ENCODE peak calls at places on chromosomes 6 and 20, in four cellular contexts. Q is stimulated activated naive CD8-positive, alpha-beta T cell treated with anti-CD3 and anti-CD28 coated beads, Interleukin-15, Interleukin-2, amounts not matched to agents 100 U/mL and 50 U/mL, for 24 hours; V is NCI-H1092 treated with DMSO at 0.1 percent for 48 hours; A is cardiac muscle cell. R is an unnamed sample.

GRCh38 chr6:167643223-167643622 is 183.5 kb upstream of the AFDN start:
- DNase-seq in Q (no peak), V (no peak), A (no peak), R (no peak)

GRCh38 chr20:35215066-35215956 is 11.2 kb upstream of the MMP24 start:
- DNase-seq in Q (no peak), V (no peak), A (peak; percentile 53), R (peak; percentile 88)

GRCh38 chr6:37018152-37019064 is 13.0 kb downstream of the FGD2 start:
- DNase-seq in Q (peak; percentile 90), V (peak; percentile 89), A (peak; percentile 93), R (peak; percentile 72)

GRCh38 chr6:136738178-136739057 is 53.9 kb downstream of the MAP3K5 start:
- DNase-seq in Q (no peak), V (no peak), A (peak; percentile 59), R (no peak)

GRCh38 chr6:52576392-52577021 is 353 bp downstream of the TRAM2 start:
- DNase-seq in Q (peak; percentile 73), V (peak; percentile 34), A (peak; percentile 83), R (peak; percentile 67)

GRCh38 chr6:113857565-113858066 is 471 bp downstream of the MARCKS start:
- DNase-seq in Q (peak; percentile 6), V (peak; percentile 43), A (no peak), R (peak; percentile 4)

GRCh38 chr20:44618318-44618731 is 33.2 kb downstream of the ADA start:
- DNase-seq in Q (peak; percentile 27), V (no peak), A (no peak), R (no peak)

GRCh38 chr20:44643596-44644383 is 7.7 kb downstream of the ADA start:
- DNase-seq in Q (peak; percentile 44), V (no peak), A (peak; percentile 88), R (peak; percentile 93)

GRCh38 chr6:32519910-32520258 is 10.2 kb downstream of the HLA-DRB5 start:
- DNase-seq in Q (no peak), V (no peak), A (no peak), R (no peak)

GRCh38 chr20:45404438-45404837 is 3.7 kb upstream of the DBNDD2 start:
- DNase-seq in Q (no peak), V (peak; percentile 72), A (no peak), R (no peak)

GRCh38 chr6:169950558-169950957 is 199.1 kb downstream of the ERMARD start:
- DNase-seq in Q (peak; percentile 29), V (peak; percentile 71), A (peak; percentile 17), R (peak; percentile 22)

GRCh38 chr6:154476494-154476893 is 34.0 kb downstream of the CNKSR3 start:
- DNase-seq in Q (no peak), V (no peak), A (no peak), R (no peak)

GRCh38 chr6:36605560-36606391 is 11.6 kb downstream of the SRSF3 start:
- DNase-seq in Q (no peak), V (no peak), A (peak; percentile 54), R (no peak)

R was measured in A549.